ENCODE peak calls at places on chromosomes 6 and 20, in four cellular contexts. V is breast epithelium, G is cardiac muscle cell, F is IMR-90. P is an unnamed sample.

GRCh38 chr6:104642871-104643270 is 216.8 kb downstream of the HACE1 start:
- DNase-seq in V (no peak), G (peak), F (no peak), P (peak)

GRCh38 chr6:130140084-130140483 is 82.7 kb downstream of the SAMD3 start:
- DNase-seq in V (no peak), G (peak), F (peak), P (peak)

GRCh38 chr6:108944707-108945685 is 96.8 kb downstream of the ARMC2 start:
- DNase-seq in V (no peak), G (peak), F (peak), P (peak)

GRCh38 chr6:34515473-34516387 is 40.4 kb downstream of the SPDEF start:
- DNase-seq in V (no peak), G (no peak), F (no peak), P (no peak)

GRCh38 chr6:107700016-107700335 is 124.1 kb downstream of the SCML4 start:
- DNase-seq in V (no peak), G (peak), F (no peak), P (no peak)

GRCh38 chr20:36010081-36010480 is 41.7 kb downstream of the CNBD2 start:
- DNase-seq in V (no peak), G (no peak), F (no peak), P (no peak)

GRCh38 chr20:40678286-40678835 is 10.7 kb downstream of the MAFB start:
- DNase-seq in V (no peak), G (no peak), F (no peak), P (no peak)

GRCh38 chr6:112085666-112086065 is 1.6 kb downstream of the TUBE1 start:
- DNase-seq in V (no peak), G (peak), F (no peak), P (no peak)

GRCh38 chr6:43635387-43636311 is at the start of gene MAD2L1BP:
- DNase-seq in V (peak), G (peak), F (peak), P (peak)

GRCh38 chr6:158416841-158417759 is 104.8 kb downstream of the TULP4 start:
- DNase-seq in V (no peak), G (no peak), F (peak), P (peak)

GRCh38 chr20:18974660-18975059 is 161.1 kb downstream of the SCP2D1 start:
- DNase-seq in V (no peak), G (no peak), F (no peak), P (no peak)

GRCh38 chr6:53483423-53484353 is 61.2 kb downstream of the GCLC start:
- DNase-seq in V (peak), G (peak), F (no peak), P (no peak)

GRCh38 chr6:153131037-153131981 is at the start of gene RGS17:
- DNase-seq in V (no peak), G (peak), F (peak), P (peak)

GRCh38 chr6:28841290-28841689 is 82.5 kb downstream of the TRIM27 start:
- DNase-seq in V (no peak), G (no peak), F (no peak), P (no peak)

GRCh38 chr20:59765599-59766177 is 161.3 kb downstream of the PHACTR3 start:
- DNase-seq in V (no peak), G (peak), F (no peak), P (no peak)

GRCh38 chr20:36925234-36925633 is 26.3 kb downstream of the SAMHD1 start:
- DNase-seq in V (no peak), G (no peak), F (no peak), P (no peak)

GRCh38 chr6:227074-227782 is 65.1 kb upstream of the DUSP22 start:
- DNase-seq in V (no peak), G (no peak), F (no peak), P (peak)

GRCh38 chr20:61896058-61896961 is 169.4 kb downstream of the TAF4 start:
- DNase-seq in V (no peak), G (peak), F (peak), P (peak)

GRCh38 chr20:22744341-22745193 is 160.2 kb upstream of the FOXA2 start:
- DNase-seq in V (no peak), G (peak), F (no peak), P (no peak)

GRCh38 chr6:1424306-1424927 is 35.0 kb downstream of the FOXF2 start:
- DNase-seq in V (no peak), G (peak), F (peak), P (peak)
- TF ChIP-seq CTCF in V (peak), G (peak), F (peak), P (peak)

GRCh38 chr6:165850434-165851019 is 187.5 kb upstream of the PDE10A start:
- DNase-seq in V (peak), G (peak), F (peak), P (peak)
- H3K4me3 ChIP-seq in V (peak), G (no peak), F (no peak), P (no peak)

GRCh38 chr6:142045380-142046270 is 87.1 kb upstream of the GJE1 start:
- DNase-seq in V (no peak), G (peak), F (peak), P (peak)
- TF ChIP-seq CTCF in V (no peak), G (peak), F (peak), P (peak)

GRCh38 chr20:33131949-33132822 is 35.8 kb upstream of the BPIFA2 start:
- DNase-seq in V (no peak), G (no peak), F (no peak), P (no peak)
- H3K4me3 ChIP-seq in V (no peak), G (no peak), F (no peak), P (no peak)

GRCh38 chr20:21235346-21235712 is 67.8 kb upstream of the XRN2 start:
- DNase-seq in V (no peak), G (no peak), F (no peak), P (no peak)

GRCh38 chr20:21235713-21236445 is 67.3 kb upstream of the XRN2 start:
- DNase-seq in V (peak), G (peak), F (peak), P (peak)

GRCh38 chr20:21234324-21234723 is 68.8 kb upstream of the XRN2 start:
- DNase-seq in V (no peak), G (no peak), F (no peak), P (no peak)

GRCh38 chr20:21232546-21233280 is 70.4 kb upstream of the XRN2 start:
- DNase-seq in V (no peak), G (no peak), F (no peak), P (no peak)

DNA sequence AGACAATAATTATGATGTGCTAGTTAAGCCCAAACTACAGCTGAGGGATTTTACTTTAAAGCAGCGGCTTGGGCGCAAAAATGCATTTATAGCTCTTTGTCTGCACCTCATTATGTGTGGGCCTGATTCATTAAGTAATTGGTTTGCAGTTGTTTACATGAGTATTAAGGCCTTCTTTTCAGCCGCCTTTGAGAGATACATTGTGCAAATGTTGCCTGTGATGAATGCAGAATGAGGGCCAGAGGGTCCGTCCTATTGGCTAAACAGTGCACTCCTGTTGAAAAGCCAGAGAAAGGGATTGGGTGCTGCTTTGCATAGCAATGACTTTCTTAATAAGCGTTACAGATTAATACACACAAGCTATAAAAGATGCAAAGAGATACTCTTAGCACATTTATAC is 68.3 kb upstream of the XRN2 start:
- DNase-seq in V (no peak), G (no peak), F (no peak), P (no peak)
- TF ChIP-seq CTCF in V (no peak), G (no peak), F (no peak), P (no peak)

GRCh38 chr20:57260065-57260958 is 6.1 kb downstream of the BMP7 start:
- DNase-seq in V (no peak), G (no peak), F (no peak), P (no peak)

GRCh38 chr20:57263127-57263609 is 3.3 kb downstream of the BMP7 start:
- DNase-seq in V (no peak), G (no peak), F (no peak), P (no peak)

GRCh38 chr20:57262244-57263126 is 4.0 kb downstream of the BMP7 start:
- DNase-seq in V (no peak), G (no peak), F (no peak), P (no peak)

GRCh38 chr20:57260959-57261357 is 5.5 kb downstream of the BMP7 start:
- DNase-seq in V (no peak), G (no peak), F (peak), P (no peak)

GRCh38 chr20:57261488-57262243 is 4.8 kb downstream of the BMP7 start:
- DNase-seq in V (no peak), G (no peak), F (no peak), P (no peak)
- H3K4me3 ChIP-seq in V (no peak), G (peak), F (no peak), P (no peak)

P was measured in AG10803.